ENCODE peak calls at places on chromosomes 3 and 15, in eight cellular contexts. Q, L, T, O, C, X, R and G are unnamed samples.

GRCh38 chr15:43274136-43274535 is 7.4 kb upstream of the TGM5 start:
- DNase-seq in T (no peak), Q (no peak), X (no peak), L (no peak), O (peak; percentile 45), C (no peak), R (no peak), G (peak; percentile 61)

GRCh38 chr15:99029358-99029871 is 21.8 kb upstream of the PGPEP1L start:
- DNase-seq in R (no peak), T (no peak), L (no peak), O (no peak), C (no peak), X (no peak), Q (no peak), G (no peak)

GRCh38 chr3:124033360-124034015 is 41.6 kb upstream of the ROPN1 start:
- DNase-seq in R (no peak), L (peak; percentile 63), O (peak; percentile 18), T (peak; percentile 48), X (no peak), C (peak; percentile 11), Q (peak; percentile 69), G (no peak)

GRCh38 chr15:25971053-25971452 is 107.9 kb upstream of the ATP10A start:
- DNase-seq in X (no peak), C (no peak), T (no peak), R (no peak), L (no peak), Q (no peak), O (no peak), G (no peak)

GRCh38 chr15:69145694-69146492 is 14.5 kb upstream of the GLCE start:
- DNase-seq in T (no peak), Q (no peak), C (no peak), O (no peak), L (no peak), R (no peak), X (peak; percentile 54), G (no peak)

GRCh38 chr3:118946449-118946848 is 88.2 kb downstream of the IGSF11 start:
- DNase-seq in O (no peak), C (no peak), T (no peak), Q (no peak), L (no peak), X (no peak), R (no peak), G (no peak)

GRCh38 chr3:197356275-197356674 is 57.9 kb upstream of the DLG1 start:
- DNase-seq in T (no peak), X (no peak), O (no peak), R (peak; percentile 28), Q (no peak), L (no peak), C (no peak), G (peak; percentile 66)

GRCh38 chr15:85757939-85758654 is 36.6 kb downstream of the KLHL25 start:
- DNase-seq in T (no peak), C (no peak), X (peak; percentile 53), R (no peak), Q (no peak), O (no peak), L (peak; percentile 50), G (no peak)

GRCh38 chr3:30007668-30008067 is 598.7 kb upstream of the TGFBR2 start:
- DNase-seq in O (no peak), T (no peak), Q (no peak), X (no peak), L (no peak), R (no peak), C (no peak), G (no peak)

GRCh38 chr3:72836409-72836808 is 11.8 kb downstream of the SHQ1 start:
- DNase-seq in L (no peak), C (no peak), T (no peak), X (no peak), R (no peak), O (no peak), Q (no peak), G (no peak)

GRCh38 chr3:72245183-72245811 is 460.3 kb upstream of the PROK2 start:
- DNase-seq in O (peak; percentile 72), L (peak; percentile 75), X (peak; percentile 29), T (peak; percentile 52), C (no peak), R (peak; percentile 68), Q (no peak), G (peak; percentile 83)

GRCh38 chr15:51735611-51736010 is 1.8 kb downstream of the LYSMD2 start:
- DNase-seq in X (no peak), Q (no peak), O (no peak), T (no peak), L (no peak), R (no peak), C (no peak), G (no peak)

GRCh38 chr3:81251108-81251507 is 510.3 kb downstream of the GBE1 start:
- DNase-seq in L (no peak), Q (no peak), X (no peak), O (no peak), T (no peak), R (no peak), C (no peak), G (no peak)

GRCh38 chr3:7309707-7310106 is 448.8 kb downstream of the GRM7 start:
- DNase-seq in O (peak; percentile 13), X (peak; percentile 98), C (no peak), T (no peak), L (peak; percentile 74), Q (no peak), R (peak; percentile 64), G (peak; percentile 73)

GRCh38 chr3:6179761-6180160 is 681.2 kb upstream of the GRM7 start:
- DNase-seq in L (no peak), Q (no peak), T (no peak), R (no peak), O (no peak), X (no peak), C (no peak), G (no peak)

GRCh38 chr15:76376816-76377215 is 40.2 kb downstream of the ISL2 start:
- DNase-seq in R (no peak), T (no peak), X (no peak), L (no peak), Q (no peak), O (no peak), C (no peak), G (no peak)

GRCh38 chr3:40042752-40043443 is 233.5 kb downstream of the MYRIP start:
- DNase-seq in Q (no peak), T (no peak), O (no peak), L (no peak), C (no peak), X (no peak), R (no peak), G (no peak)

GRCh38 chr3:136818851-136819783 is at the start of gene SLC35G2:
- DNase-seq in C (peak; percentile 66), L (peak; percentile 77), X (peak; percentile 81), O (peak; percentile 38), R (peak; percentile 39), T (peak; percentile 58), Q (peak; percentile 81), G (peak; percentile 76)

GRCh38 chr3:129950318-129951046 is 24.0 kb upstream of the TRH start:
- DNase-seq in C (no peak), X (no peak), O (no peak), Q (no peak), T (no peak), R (no peak), L (no peak), G (no peak)

GRCh38 chr15:48354694-48355303 is 23.6 kb downstream of the DUT start:
- DNase-seq in R (no peak), O (no peak), Q (no peak), L (no peak), T (no peak), C (no peak), X (peak; percentile 14), G (no peak)
- H3K27ac ChIP-seq in R (no peak overlapping the region), O (no peak overlapping the region), Q (no peak overlapping the region), L (no peak overlapping the region), T (no peak overlapping the region), C (peak overlapping the region; percentile 33), X (no peak overlapping the region), G (peak overlapping the region; percentile 23)

DNA sequence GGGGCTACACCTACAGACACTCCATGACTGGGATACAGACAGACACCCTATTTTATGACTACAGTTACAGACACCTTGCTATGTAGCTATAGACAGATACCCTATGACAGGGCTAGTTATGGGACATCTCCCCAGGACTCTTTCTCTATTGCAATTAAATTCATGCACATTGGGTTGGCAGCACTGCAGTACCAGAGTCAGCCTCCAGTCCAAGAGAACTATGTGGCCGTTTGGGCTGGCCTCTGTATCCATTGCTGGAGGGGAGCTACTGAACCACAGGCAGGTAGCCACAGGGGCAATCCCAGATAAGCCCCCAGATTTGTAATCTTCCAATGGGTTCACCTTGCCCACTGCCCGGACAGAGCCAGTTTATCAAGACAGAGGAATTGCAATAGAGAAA is 108.4 kb upstream of the SPATA16 start:
- DNase-seq in Q (no peak), O (no peak), C (no peak), X (no peak), T (no peak), R (no peak), L (no peak), G (no peak)
- TF ChIP-seq CTCF in Q (no peak), O (no peak), C (no peak), X (no peak), T (no peak), R (no peak), L (no peak), G (no peak)

GRCh38 chr3:635393-635792 is 438.8 kb downstream of the CHL1 start:
- DNase-seq in X (no peak), O (no peak), T (no peak), R (no peak), L (no peak), Q (no peak), C (no peak), G (no peak)

GRCh38 chr3:634511-634910 is 437.9 kb downstream of the CHL1 start:
- DNase-seq in R (no peak), L (no peak), O (no peak), T (no peak), X (no peak), Q (no peak), C (no peak), G (no peak)

GRCh38 chr3:632571-633170 is 436.1 kb downstream of the CHL1 start:
- DNase-seq in O (peak; percentile 55), R (no peak), T (no peak), C (peak; percentile 67), X (peak; percentile 38), L (no peak), Q (peak; percentile 82), G (no peak)
- H3K9me3 ChIP-seq in O (no peaks in the 10 kb centered on the region), R (no peaks in the 10 kb centered on the region), T (no peaks in the 10 kb centered on the region), C (no peaks in the 10 kb centered on the region), X (no peaks in the 10 kb centered on the region), L (no peaks in the 10 kb centered on the region), Q (no peaks in the 10 kb centered on the region), G (no peaks in the 10 kb centered on the region)

GRCh38 chr15:47429376-47429775 is 287.9 kb upstream of the SEMA6D start:
- DNase-seq in O (no peak), X (peak; percentile 77), L (no peak), T (no peak), C (no peak), Q (no peak), R (no peak), G (no peak)
- H3K27ac ChIP-seq in O (no peak overlapping the region), X (no peak overlapping the region), L (no peak overlapping the region), T (no peak overlapping the region), C (no peak overlapping the region), Q (no peak overlapping the region), R (no peak overlapping the region), G (no peak overlapping the region)

GRCh38 chr3:56468184-56469106 is at the start of gene ERC2:
- DNase-seq in O (peak; percentile 59), R (no peak), X (peak; percentile 45), Q (peak; percentile 97), T (peak; percentile 47), C (peak; percentile 3), L (no peak), G (no peak)
- TF ChIP-seq CTCF in O (peak; percentile 21), R (no peak), X (peak; percentile 9), Q (peak; percentile 82), T (no peak), C (peak; percentile 22), L (no peak), G (no peak)